ENCODE peak calls at places on chromosomes 2 and 18, in eight cellular contexts. E is brain microvascular endothelial cell, T is head of caudate nucleus, O is AML-193, I is epithelial cell of esophagus, M is NCI-H1092, Q is amniotic epithelial cell, G is astrocyte of the spinal cord. N is an unnamed sample.

GRCh38 chr2:197286805-197287595 is 23.6 kb downstream of the ANKRD44 start:
- DNase-seq in E (peak), T (no peak), O (no peak), I (peak), M (no peak), Q (peak), G (peak), N (no peak)

GRCh38 chr2:101972621-101973434 is 18.9 kb upstream of the IL1R2 start:
- DNase-seq in E (peak), T (no peak), O (peak), I (peak), M (no peak), Q (peak), G (peak), N (no peak)

GRCh38 chr18:39751926-39752325 is 2186.3 kb upstream of the CELF4 start:
- DNase-seq in E (no peak), T (no peak), O (no peak), I (no peak), M (no peak), Q (no peak), G (no peak), N (no peak)

GRCh38 chr2:23760746-23761145 is 166.2 kb downstream of the ATAD2B start:
- DNase-seq in E (no peak), T (no peak), O (peak), I (peak), M (no peak), Q (peak), G (peak), N (no peak)

GRCh38 chr18:44754567-44754966 is 73.9 kb downstream of the SETBP1 start:
- DNase-seq in E (no peak), T (no peak), O (no peak), I (no peak), M (no peak), Q (no peak), G (no peak), N (no peak)

GRCh38 chr2:75787532-75788132 is 76.9 kb upstream of the GCFC2 start:
- DNase-seq in E (peak), T (no peak), O (peak), I (peak), M (peak), Q (peak), G (peak), N (no peak)

GRCh38 chr2:217666338-217666737 is 336.5 kb downstream of the TNS1 start:
- DNase-seq in E (no peak), T (no peak), O (no peak), I (peak), M (no peak), Q (peak), G (no peak), N (no peak)

GRCh38 chr2:105390454-105390853 is 8.4 kb downstream of the FHL2 start:
- DNase-seq in E (no peak), T (no peak), O (no peak), I (no peak), M (no peak), Q (peak), G (no peak), N (no peak)

GRCh38 chr2:37232131-37232933 is 874 bp downstream of the NDUFAF7 start:
- DNase-seq in E (no peak), T (no peak), O (no peak), I (peak), M (no peak), Q (peak), G (peak), N (no peak)

GRCh38 chr2:172298009-172298408 is 129.4 kb upstream of the ITGA6 start:
- DNase-seq in E (no peak), T (no peak), O (no peak), I (no peak), M (no peak), Q (no peak), G (no peak), N (no peak)

GRCh38 chr2:85850451-85850850 is 38.3 kb downstream of the ST3GAL5 start:
- DNase-seq in E (no peak), T (no peak), O (no peak), I (no peak), M (no peak), Q (no peak), G (no peak), N (no peak)

GRCh38 chr2:197982565-197982964 is 178.2 kb downstream of the PLCL1 start:
- DNase-seq in E (no peak), T (no peak), O (no peak), I (no peak), M (no peak), Q (no peak), G (no peak), N (no peak)

GRCh38 chr18:73283032-73283431 is 415.2 kb upstream of the NETO1 start:
- DNase-seq in E (peak), T (no peak), O (no peak), I (peak), M (no peak), Q (no peak), G (peak), N (no peak)

GRCh38 chr2:43877782-43878464 is 39.2 kb downstream of the ABCG8 start:
- DNase-seq in E (peak), T (peak), O (peak), I (peak), M (peak), Q (peak), G (peak), N (no peak)

GRCh38 chr2:166171210-166171609 is 43.4 kb upstream of the SCN1A start:
- DNase-seq in E (no peak), T (no peak), O (no peak), I (no peak), M (no peak), Q (no peak), G (no peak), N (no peak)

GRCh38 chr18:35111086-35111485 is 69.9 kb downstream of the MAPRE2 start:
- DNase-seq in E (no peak), T (no peak), O (no peak), I (no peak), M (no peak), Q (no peak), G (no peak), N (no peak)

GRCh38 chr18:74840492-74841167 is 243.0 kb downstream of the ZNF407 start:
- DNase-seq in E (peak), T (no peak), O (no peak), I (peak), M (no peak), Q (peak), G (peak), N (no peak)

GRCh38 chr2:150846691-150847090 is 359.2 kb upstream of the RND3 start:
- DNase-seq in E (no peak), T (no peak), O (no peak), I (no peak), M (no peak), Q (no peak), G (no peak), N (no peak)

GRCh38 chr2:63983986-63984605 is 35.1 kb downstream of the VPS54 start:
- DNase-seq in E (no peak), T (no peak), O (no peak), I (no peak), M (no peak), Q (peak), G (no peak), N (no peak)

GRCh38 chr2:136399667-136400316 is 281.8 kb upstream of the CXCR4 start:
- DNase-seq in E (no peak), T (no peak), O (no peak), I (peak), M (no peak), Q (no peak), G (no peak), N (no peak)

GRCh38 chr2:206840999-206841398 is 75.6 kb downstream of the FASTKD2 start:
- DNase-seq in E (no peak), T (no peak), O (no peak), I (no peak), M (no peak), Q (no peak), G (no peak), N (no peak)

GRCh38 chr2:74179063-74179865 is 585 bp upstream of the MOB1A start:
- DNase-seq in E (no peak), T (no peak), O (no peak), I (peak), M (no peak), Q (no peak), G (no peak), N (no peak)

GRCh38 chr2:128438586-128438985 is 119.9 kb upstream of the HS6ST1 start:
- DNase-seq in E (no peak), T (no peak), O (no peak), I (no peak), M (no peak), Q (no peak), G (no peak), N (no peak)

GRCh38 chr18:36388310-36388709 is 90.8 kb downstream of the FHOD3 start:
- DNase-seq in E (no peak), T (no peak), O (no peak), I (no peak), M (no peak), Q (no peak), G (no peak), N (no peak)

GRCh38 chr2:8027387-8027786 is 654.5 kb upstream of the ID2 start:
- DNase-seq in E (no peak), T (no peak), O (no peak), I (no peak), M (no peak), Q (no peak), G (no peak), N (no peak)

GRCh38 chr2:167972746-167973145 is 274.6 kb downstream of the STK39 start:
- DNase-seq in E (no peak), T (no peak), O (no peak), I (no peak), M (no peak), Q (no peak), G (no peak), N (no peak)

GRCh38 chr2:161030260-161031063 is 129.8 kb upstream of the TANK start:
- DNase-seq in E (peak), T (no peak), O (no peak), I (peak), M (no peak), Q (peak), G (peak), N (no peak)

GRCh38 chr2:174012347-174013309 is 47.5 kb upstream of the SP3 start:
- DNase-seq in E (no peak), T (peak), O (no peak), I (peak), M (no peak), Q (peak), G (peak), N (no peak)